ENCODE peak calls at places on chromosomes 1 and 21, in four cellular contexts. C is uterus, F is A549, B is spleen. R is an unnamed sample.

GRCh38 chr1:87208936-87209335 is 119.7 kb upstream of the LMO4 start:
- DNase-seq in C (no peak), F (no peak), B (no peak), R (no peak)

GRCh38 chr1:154955039-154955717 is 721 bp downstream of the PBXIP1 start:
- DNase-seq in C (peak; percentile 68), F (peak; percentile 60), B (peak; percentile 90), R (no peak)

GRCh38 chr1:25523512-25523911 is 19.9 kb upstream of the LDLRAP1 start:
- DNase-seq in C (no peak), F (no peak), B (no peak), R (no peak)

GRCh38 chr1:204342310-204342709 is 17.4 kb downstream of the PLEKHA6 start:
- DNase-seq in C (no peak), F (no peak), B (no peak), R (no peak)

GRCh38 chr1:52669696-52670095 is 28.5 kb downstream of the COA7 start:
- DNase-seq in C (no peak), F (no peak), B (no peak), R (no peak)

GRCh38 chr1:214044438-214045214 is 56.9 kb downstream of the PROX1 start:
- DNase-seq in C (no peak), F (peak; percentile 10), B (no peak), R (no peak)

GRCh38 chr1:12525311-12526181 is 92.5 kb downstream of the DHRS3 start:
- DNase-seq in C (peak; percentile 74), F (peak; percentile 79), B (peak; percentile 47), R (peak; percentile 91)

GRCh38 chr1:223320959-223321358 is 43.0 kb downstream of the SUSD4 start:
- DNase-seq in C (no peak), F (no peak), B (no peak), R (no peak)

GRCh38 chr1:77975907-77976306 is 3.0 kb downstream of the FUBP1 start:
- DNase-seq in C (no peak), F (no peak), B (no peak), R (no peak)

GRCh38 chr1:193730017-193730416 is 543.6 kb upstream of the B3GALT2 start:
- DNase-seq in C (no peak), F (peak; percentile 28), B (no peak), R (no peak)

GRCh38 chr1:66696771-66697170 is 55.5 kb upstream of the DYNLT5 start:
- DNase-seq in C (no peak), F (no peak), B (no peak), R (no peak)

DNA sequence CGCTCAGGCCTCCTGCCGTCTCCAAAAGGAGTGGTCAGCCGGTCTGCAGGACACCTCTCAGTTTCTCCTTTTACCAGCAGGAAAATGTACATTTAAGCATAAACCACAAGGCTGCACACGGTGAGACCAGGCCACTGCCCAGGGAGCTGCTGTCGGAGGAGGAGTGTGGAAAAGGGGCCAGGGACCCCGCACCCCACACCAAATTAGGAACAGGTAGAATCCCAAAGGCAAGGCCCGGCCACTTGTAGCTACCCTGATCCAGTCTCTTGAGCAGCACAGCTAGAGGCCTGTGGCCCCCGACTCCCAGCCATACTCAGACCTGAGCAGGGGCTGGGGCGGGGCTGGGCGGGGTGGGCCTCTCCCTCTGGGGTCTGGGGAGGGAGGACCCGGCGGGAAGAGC is 78.0 kb downstream of the PIK3CD start:
- DNase-seq in C (no peak), F (no peak), B (no peak), R (no peak)
- H3K27ac ChIP-seq in C (no peak overlapping the region), F (no peak overlapping the region), B (no peak overlapping the region), R (no peak overlapping the region)

GRCh38 chr1:109513110-109513702 is 3.7 kb upstream of the AMIGO1 start:
- DNase-seq in C (no peak), F (no peak), B (no peak), R (no peak)

GRCh38 chr1:109516872-109517271 is 7.3 kb upstream of the AMIGO1 start:
- DNase-seq in C (no peak), F (no peak), B (no peak), R (no peak)

GRCh38 chr1:109521465-109521951 is 12.0 kb upstream of the AMIGO1 start:
- DNase-seq in C (no peak), F (no peak), B (no peak), R (no peak)

GRCh38 chr1:109514846-109515245 is 5.3 kb upstream of the AMIGO1 start:
- DNase-seq in C (no peak), F (no peak), B (no peak), R (no peak)

DNA sequence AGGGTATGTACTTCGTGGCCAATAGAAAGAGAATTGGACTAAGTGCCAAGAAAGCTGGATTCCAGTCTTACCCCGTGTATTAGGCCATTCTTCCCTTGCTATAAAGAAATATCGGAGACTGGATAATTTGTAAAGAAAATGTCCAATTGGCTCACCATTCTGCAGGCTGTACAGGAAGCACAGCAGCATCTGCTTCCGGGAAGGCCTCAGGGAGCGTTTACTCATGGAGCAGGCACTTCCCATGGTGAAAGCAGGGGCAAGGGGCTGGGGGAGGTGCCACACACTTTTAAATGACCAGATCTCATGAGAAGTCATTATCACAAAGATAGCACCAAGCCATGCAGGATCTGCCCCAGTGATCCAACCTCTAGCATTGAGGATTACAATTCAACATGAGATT is 7.8 kb upstream of the AMIGO1 start:
- DNase-seq in C (no peak), F (no peak), B (no peak), R (no peak)
- H3K27ac ChIP-seq in C (no peak overlapping the region), F (no peak overlapping the region), B (no peak overlapping the region), R (no peak overlapping the region)

GRCh38 chr1:226714148-226714547 is 24.9 kb downstream of the ITPKB start:
- DNase-seq in C (no peak), F (no peak), B (no peak), R (no peak)

GRCh38 chr1:226712779-226713420 is 26.2 kb downstream of the ITPKB start:
- DNase-seq in C (no peak), F (no peak), B (no peak), R (no peak)

GRCh38 chr1:226719596-226720386 is 19.3 kb downstream of the ITPKB start:
- DNase-seq in C (no peak), F (no peak), B (no peak), R (no peak)

GRCh38 chr1:226716577-226716976 is 22.5 kb downstream of the ITPKB start:
- DNase-seq in C (no peak), F (no peak), B (no peak), R (no peak)

GRCh38 chr1:226717256-226717909 is 21.7 kb downstream of the ITPKB start:
- DNase-seq in C (no peak), F (no peak), B (no peak), R (no peak)
- H3K27ac ChIP-seq in C (peak overlapping the region; percentile 56), F (no peak overlapping the region), B (peak overlapping the region; percentile 67), R (no peak overlapping the region)

GRCh38 chr1:17668638-17669175 is 86.4 kb upstream of the ACTL8 start:
- DNase-seq in C (no peak), F (no peak), B (no peak), R (no peak)
- H3K27ac ChIP-seq in C (no peak overlapping the region), F (no peak overlapping the region), B (no peak overlapping the region), R (no peak overlapping the region)

GRCh38 chr1:26794391-26794790 is 6.6 kb downstream of the PIGV start:
- DNase-seq in C (no peak), F (no peak), B (no peak), R (no peak)

GRCh38 chr1:26797627-26798026 is 9.9 kb downstream of the PIGV start:
- DNase-seq in C (no peak), F (no peak), B (no peak), R (no peak)

GRCh38 chr1:26799479-26800133 is 11.9 kb downstream of the PIGV start:
- DNase-seq in C (peak; percentile 71), F (no peak), B (no peak), R (peak; percentile 66)
- H3K27ac ChIP-seq in C (peak overlapping the region; percentile 63), F (peak overlapping the region; percentile 57), B (peak overlapping the region; percentile 79), R (peak overlapping the region; percentile 79)

GRCh38 chr21:42388740-42389448 is 7.0 kb downstream of the TMPRSS3 start:
- DNase-seq in C (no peak), F (no peak), B (peak; percentile 50), R (no peak)

GRCh38 chr21:42390193-42390592 is 5.7 kb downstream of the TMPRSS3 start:
- DNase-seq in C (no peak), F (no peak), B (peak; percentile 24), R (no peak)

GRCh38 chr21:42390696-42391095 is 5.2 kb downstream of the TMPRSS3 start:
- DNase-seq in C (no peak), F (no peak), B (no peak), R (no peak)

GRCh38 chr21:42387843-42388242 is 8.0 kb downstream of the TMPRSS3 start:
- DNase-seq in C (no peak), F (no peak), B (peak; percentile 7), R (no peak)

GRCh38 chr21:42389449-42389835 is 6.4 kb downstream of the TMPRSS3 start:
- DNase-seq in C (no peak), F (no peak), B (peak; percentile 44), R (no peak)
- H3K27ac ChIP-seq in C (no peak overlapping the region), F (no peak overlapping the region), B (no peak overlapping the region), R (no peak overlapping the region)

GRCh38 chr1:218436346-218436745 is 91.2 kb downstream of the TGFB2 start:
- DNase-seq in C (no peak), F (no peak), B (no peak), R (no peak)
- H3K27ac ChIP-seq in C (no peak overlapping the region), F (peak overlapping the region; percentile 23), B (no peak overlapping the region), R (peak overlapping the region; percentile 74)

GRCh38 chr1:69943030-69943429 is 262.3 kb downstream of the LRRC40 start:
- DNase-seq in C (no peak), F (no peak), B (no peak), R (no peak)
- H3K27ac ChIP-seq in C (no peak overlapping the region), F (no peak overlapping the region), B (no peak overlapping the region), R (no peak overlapping the region)

DNA sequence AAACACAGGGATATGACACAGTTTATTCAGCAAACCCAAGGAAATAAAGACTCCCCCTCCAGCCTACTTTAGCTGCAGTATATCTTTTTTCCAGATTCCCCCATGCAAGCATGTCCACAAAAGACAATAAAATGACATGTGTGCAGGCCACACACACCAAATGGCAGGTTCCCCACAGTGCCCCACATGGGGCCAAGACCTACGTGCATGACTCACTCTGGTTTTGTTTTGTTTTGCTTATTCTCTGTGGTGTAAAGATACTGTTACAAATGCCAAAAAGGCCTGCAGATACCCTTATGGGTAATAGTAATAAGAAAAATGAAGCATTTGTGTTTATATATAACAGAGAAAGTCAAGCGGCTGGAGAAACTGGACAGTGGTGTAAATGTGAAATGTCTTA is 71.6 kb downstream of the RD3 start:
- DNase-seq in C (no peak), F (no peak), B (no peak), R (no peak)
- H3K27ac ChIP-seq in C (no peak overlapping the region), F (no peak overlapping the region), B (no peak overlapping the region), R (no peak overlapping the region)

GRCh38 chr1:38418195-38419030 is 371.8 kb upstream of the POU3F1 start:
- DNase-seq in C (no peak), F (no peak), B (no peak), R (no peak)
- H3K27ac ChIP-seq in C (no peak overlapping the region), F (no peak overlapping the region), B (no peak overlapping the region), R (no peak overlapping the region)

R was measured in psoas muscle.